ENCODE peak calls at places on chromosome 15, in five cellular contexts. L, G, R, Q and U are unnamed samples. For H3K36me3, the result is how much of the 10 kb centered on the place peaks cover.

GRCh38 chr15:49135893-49136292 is 19.5 kb downstream of the COPS2 start:
- DNase-seq in Q (no peak), R (no peak), L (no peak), G (no peak), U (no peak)

GRCh38 chr15:26087395-26087794 is 224.3 kb upstream of the ATP10A start:
- DNase-seq in L (no peak), G (no peak), Q (no peak), R (no peak), U (no peak)

GRCh38 chr15:80588801-80589200 is 106.3 kb upstream of the ABHD17C start:
- DNase-seq in G (no peak), R (no peak), Q (no peak), L (no peak), U (no peak)

GRCh38 chr15:70879386-70879785 is 12.8 kb downstream of the THAP10 start:
- DNase-seq in L (no peak), G (no peak), Q (no peak), R (no peak), U (no peak)

GRCh38 chr15:82081904-82082810 is 36.3 kb upstream of the MEX3B start:
- DNase-seq in L (no peak), Q (no peak), R (no peak), G (no peak), U (no peak)

GRCh38 chr15:39785139-39785538 is 2.5 kb upstream of the FSIP1 start:
- DNase-seq in Q (no peak), G (no peak), L (no peak), R (peak), U (no peak)

GRCh38 chr15:57217716-57218598 is 158.3 kb upstream of the CGNL1 start:
- DNase-seq in Q (no peak), R (no peak), G (no peak), L (no peak), U (no peak)

GRCh38 chr15:88396382-88396781 is 70.8 kb downstream of the MRPL46 start:
- DNase-seq in R (no peak), G (no peak), Q (no peak), L (no peak), U (no peak)

GRCh38 chr15:52651868-52652267 is 27.3 kb downstream of the ATOSA start:
- DNase-seq in Q (no peak), L (peak), G (peak), R (peak), U (peak)

GRCh38 chr15:68634122-68634482 is 55.3 kb downstream of the CORO2B start:
- DNase-seq in G (no peak), L (no peak), R (no peak), Q (peak), U (no peak)

GRCh38 chr15:68634531-68634930 is 55.7 kb downstream of the CORO2B start:
- DNase-seq in R (no peak), G (no peak), L (no peak), Q (peak), U (no peak)

GRCh38 chr15:68637755-68638405 is 59.1 kb downstream of the CORO2B start:
- DNase-seq in R (peak), Q (no peak), G (peak), L (no peak), U (no peak)

GRCh38 chr15:68635142-68635541 is 56.3 kb downstream of the CORO2B start:
- DNase-seq in G (peak), R (peak), L (no peak), Q (peak), U (no peak)

DNA sequence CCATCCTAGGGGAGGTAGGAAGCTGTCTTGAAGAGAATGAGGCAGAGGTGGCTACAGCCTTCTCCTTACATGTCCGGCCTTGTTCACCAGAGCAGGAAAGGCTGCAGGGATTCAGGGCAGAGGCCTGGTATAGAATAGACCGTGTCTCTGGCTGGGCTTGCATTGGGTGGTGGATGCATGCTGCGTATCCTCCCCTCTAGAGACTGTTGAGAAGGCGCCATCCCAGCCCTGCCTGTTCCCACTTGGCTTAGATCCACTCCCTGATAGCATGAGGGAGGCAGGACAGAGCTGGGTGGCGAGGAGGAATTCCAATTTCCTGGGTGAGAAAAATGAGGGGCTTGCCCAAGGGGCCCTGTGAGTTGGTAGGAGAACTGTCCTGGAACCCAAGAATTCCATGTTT is 57.5 kb downstream of the CORO2B start:
- DNase-seq in G (no peak), Q (no peak), L (no peak), R (no peak), U (no peak)
- H3K4me3 ChIP-seq in G (no peak), Q (no peak), L (no peak), R (no peak), U (no peak)

DNA sequence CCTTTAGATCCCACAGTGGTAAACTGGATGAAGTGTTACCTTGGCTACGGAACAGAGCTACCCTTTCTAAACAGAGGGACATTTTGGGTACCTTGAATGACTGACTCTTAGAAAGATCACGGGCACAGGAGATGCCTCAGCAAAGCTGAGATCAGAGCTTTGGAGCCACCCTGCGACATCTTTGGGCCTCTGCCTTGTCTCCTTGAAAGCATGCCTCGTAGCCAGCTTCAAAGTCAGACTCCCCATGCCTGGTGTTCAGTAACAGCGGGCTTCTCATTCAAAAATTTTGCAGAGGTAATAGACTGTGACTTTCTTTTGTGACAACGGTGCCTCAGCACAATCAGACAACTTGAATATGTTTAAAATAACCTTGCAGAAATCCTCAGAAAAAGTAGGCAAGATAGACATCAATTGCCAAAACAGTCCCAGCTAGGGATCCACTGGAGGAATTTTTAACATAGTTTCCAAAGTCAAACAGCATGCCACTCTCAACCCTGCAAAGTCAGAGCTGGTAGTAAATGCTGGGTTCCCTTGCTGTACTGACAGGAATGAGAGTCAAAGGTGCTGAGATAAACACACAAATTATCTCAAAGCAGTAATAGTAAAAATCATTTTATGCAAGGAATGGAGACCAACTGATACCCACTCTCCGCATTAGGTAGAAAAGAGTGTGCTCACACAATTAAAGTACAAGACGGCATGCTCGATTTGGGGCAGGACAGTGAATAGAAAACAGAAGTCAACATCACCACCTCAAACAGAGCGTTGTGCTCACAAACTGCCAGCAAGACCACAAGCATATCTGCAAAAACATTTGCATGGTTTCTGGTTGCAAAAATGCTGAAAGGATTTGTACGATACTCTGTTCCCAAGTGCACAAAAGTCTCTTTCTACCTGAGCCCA is 82.1 kb downstream of the MYO1E start:
- DNase-seq in L (no peak), G (no peak), Q (peak), R (no peak), U (no peak)
- TF ChIP-seq CTCF in L (no peak), G (no peak), Q (peak), R (no peak), U (peak)

DNA sequence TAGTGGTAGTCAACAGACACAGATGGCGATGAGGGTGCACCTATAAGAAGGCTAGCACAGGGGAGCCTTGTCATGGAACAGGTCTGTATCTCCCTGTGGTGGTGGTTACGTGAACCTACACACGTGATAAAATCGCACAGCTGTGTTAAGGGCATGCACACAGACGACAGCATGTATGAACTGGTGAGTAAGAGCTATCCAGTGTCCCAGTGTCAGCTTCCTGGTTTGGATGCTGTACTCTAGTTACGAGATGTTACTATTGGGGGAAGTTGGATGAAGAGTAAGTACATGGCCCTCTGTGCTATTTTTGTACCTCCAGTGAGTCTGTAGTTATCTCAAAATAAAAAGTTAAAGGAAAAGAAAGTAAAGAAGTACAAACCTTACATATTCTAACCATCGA is 38.2 kb downstream of the MTMR10 start:
- DNase-seq in G (no peak), Q (no peak), L (no peak), R (no peak), U (no peak)
- H3K36me3 ChIP-seq in G (half or more), Q (half or more), L (half or more), R (half or more), U (under half)

DNA sequence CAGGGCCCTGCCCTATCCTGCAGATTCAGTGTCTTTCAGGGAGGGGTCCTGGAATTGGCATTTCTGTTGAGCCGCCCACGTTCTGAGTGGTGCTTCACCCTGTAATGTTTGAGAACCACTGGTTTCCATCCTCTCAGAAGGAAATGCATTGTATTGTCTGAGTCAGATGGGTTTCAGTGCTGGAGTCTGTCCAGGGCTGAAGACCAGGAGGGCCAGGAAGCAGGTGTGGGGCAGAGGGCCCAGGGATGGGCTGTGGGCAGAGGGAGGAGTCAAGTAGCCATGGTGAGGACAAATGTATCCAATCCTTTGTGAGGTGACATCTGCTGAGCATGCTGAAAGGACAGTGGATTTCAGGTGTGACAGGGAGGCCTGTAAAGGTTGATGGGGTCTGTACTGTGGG is 123.8 kb downstream of the SV2B start:
- DNase-seq in G (no peak), Q (no peak), L (no peak), R (no peak), U (no peak)
- H3K4me3 ChIP-seq in G (no peak), Q (no peak), L (no peak), R (no peak), U (no peak)

GRCh38 chr15:63126726-63127125 is 5.1 kb downstream of the LACTB start:
- DNase-seq in Q (no peak), R (no peak), G (no peak), L (no peak), U (no peak)

GRCh38 chr15:63124506-63124905 is 2.8 kb downstream of the LACTB start:
- DNase-seq in R (no peak), Q (no peak), L (no peak), G (no peak), U (no peak)

GRCh38 chr15:63118854-63119253 is 2.8 kb upstream of the LACTB start:
- DNase-seq in L (no peak), G (no peak), R (no peak), Q (no peak), U (no peak)

GRCh38 chr15:63121382-63122001 is at the start of gene LACTB:
- DNase-seq in L (peak), R (peak), G (peak), Q (peak), U (peak)

DNA sequence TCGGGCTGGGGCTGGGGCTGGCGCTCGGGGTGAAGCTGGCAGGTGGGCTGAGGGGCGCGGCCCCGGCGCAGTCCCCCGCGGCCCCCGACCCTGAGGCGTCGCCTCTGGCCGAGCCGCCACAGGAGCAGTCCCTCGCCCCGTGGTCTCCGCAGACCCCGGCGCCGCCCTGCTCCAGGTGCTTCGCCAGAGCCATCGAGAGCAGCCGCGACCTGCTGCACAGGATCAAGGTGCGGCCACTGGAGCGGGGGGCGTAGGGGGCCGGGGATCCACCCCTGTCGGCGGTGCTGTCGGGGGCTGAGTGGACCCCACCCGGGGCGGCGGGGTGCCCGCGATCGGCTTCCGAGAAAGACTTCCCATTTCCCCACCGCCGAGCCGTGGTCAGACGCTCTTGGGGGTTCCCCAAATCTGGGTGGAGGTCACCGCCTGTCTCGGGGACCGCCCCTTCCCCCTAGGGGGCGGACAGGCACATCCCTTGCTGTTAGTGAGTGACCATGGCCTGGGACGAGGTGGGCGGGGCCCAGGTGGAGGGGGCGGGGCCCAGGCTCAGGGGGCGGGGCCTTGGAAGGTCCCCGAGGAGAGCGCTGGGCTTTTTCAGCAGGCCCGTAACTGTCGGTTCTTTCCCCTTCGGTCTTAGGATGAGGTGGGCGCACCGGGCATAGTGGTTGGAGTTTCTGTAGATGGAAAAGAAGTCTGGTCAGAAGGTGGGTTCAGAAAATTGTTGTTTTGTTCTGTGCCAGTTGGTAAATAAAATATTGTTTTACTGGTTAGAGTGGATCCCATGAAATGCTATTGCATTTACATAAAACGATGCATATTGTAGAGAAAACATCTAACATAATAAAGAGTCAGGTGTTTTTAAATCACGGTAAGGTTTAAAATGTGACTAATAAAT is 587 bp downstream of the LACTB start:
- DNase-seq in Q (peak), G (peak), R (peak), L (peak), U (peak)
- TF ChIP-seq CTCF in Q (peak), G (peak), R (no peak), L (peak), U (no peak)